ENCODE peak calls at places on chromosomes 2 and 18, in four cellular contexts. One of them, this sample, is unnamed.

GRCh38 chr2:168997794-168998193 is 33.3 kb downstream of the ABCB11 start:
- DNase-seq in stimulated activated CD4-positive, alpha-beta T cell treated with anti-CD3 and anti-CD28 coated beads, Interleukin-15, amount 100 ng/mL, for 1 hour: no peak
- DNase-seq in NCI-H748 treated with DMSO at 0.1 percent for 48 hours: no peak
- DNase-seq in A549: no peak
- DNase-seq in this sample: no peak

GRCh38 chr2:156181208-156181607 is 151.3 kb downstream of the NR4A2 start:
- DNase-seq in NCI-H748 treated with DMSO at 0.1 percent for 48 hours: peak
- DNase-seq in A549: no peak
- DNase-seq in stimulated activated CD4-positive, alpha-beta T cell treated with anti-CD3 and anti-CD28 coated beads, Interleukin-15, amount 100 ng/mL, for 1 hour: no peak
- DNase-seq in this sample: no peak

GRCh38 chr18:39846277-39846676 is 2108.8 kb upstream of the PIK3C3 start:
- DNase-seq in NCI-H748 treated with DMSO at 0.1 percent for 48 hours: no peak
- DNase-seq in stimulated activated CD4-positive, alpha-beta T cell treated with anti-CD3 and anti-CD28 coated beads, Interleukin-15, amount 100 ng/mL, for 1 hour: no peak
- DNase-seq in A549: no peak
- DNase-seq in this sample: no peak

GRCh38 chr2:111697560-111697959 is 186.4 kb downstream of the ANAPC1 start:
- DNase-seq in NCI-H748 treated with DMSO at 0.1 percent for 48 hours: no peak
- DNase-seq in stimulated activated CD4-positive, alpha-beta T cell treated with anti-CD3 and anti-CD28 coated beads, Interleukin-15, amount 100 ng/mL, for 1 hour: no peak
- DNase-seq in A549: no peak
- DNase-seq in this sample: no peak

GRCh38 chr2:237923507-237924163 is 43.2 kb upstream of the UBE2F start:
- DNase-seq in A549: peak
- DNase-seq in stimulated activated CD4-positive, alpha-beta T cell treated with anti-CD3 and anti-CD28 coated beads, Interleukin-15, amount 100 ng/mL, for 1 hour: peak
- DNase-seq in NCI-H748 treated with DMSO at 0.1 percent for 48 hours: no peak
- DNase-seq in this sample: peak

GRCh38 chr2:179302764-179303561 is 38.3 kb upstream of the SESTD1 start:
- DNase-seq in A549: no peak
- DNase-seq in NCI-H748 treated with DMSO at 0.1 percent for 48 hours: no peak
- DNase-seq in stimulated activated CD4-positive, alpha-beta T cell treated with anti-CD3 and anti-CD28 coated beads, Interleukin-15, amount 100 ng/mL, for 1 hour: no peak
- DNase-seq in this sample: no peak

GRCh38 chr2:144938308-144938709 is 418.4 kb upstream of the ZEB2 start:
- DNase-seq in NCI-H748 treated with DMSO at 0.1 percent for 48 hours: no peak
- DNase-seq in A549: no peak
- DNase-seq in stimulated activated CD4-positive, alpha-beta T cell treated with anti-CD3 and anti-CD28 coated beads, Interleukin-15, amount 100 ng/mL, for 1 hour: no peak
- DNase-seq in this sample: no peak

GRCh38 chr2:58539973-58540372 is 298.8 kb upstream of the FANCL start:
- DNase-seq in A549: no peak
- DNase-seq in NCI-H748 treated with DMSO at 0.1 percent for 48 hours: peak
- DNase-seq in stimulated activated CD4-positive, alpha-beta T cell treated with anti-CD3 and anti-CD28 coated beads, Interleukin-15, amount 100 ng/mL, for 1 hour: no peak
- DNase-seq in this sample: no peak

GRCh38 chr2:191626497-191627151 is 51.3 kb upstream of the NABP1 start:
- DNase-seq in stimulated activated CD4-positive, alpha-beta T cell treated with anti-CD3 and anti-CD28 coated beads, Interleukin-15, amount 100 ng/mL, for 1 hour: no peak
- DNase-seq in A549: no peak
- DNase-seq in NCI-H748 treated with DMSO at 0.1 percent for 48 hours: no peak
- DNase-seq in this sample: no peak

GRCh38 chr2:26229595-26229994 is 14.8 kb downstream of the HADHA start:
- DNase-seq in A549: no peak
- DNase-seq in NCI-H748 treated with DMSO at 0.1 percent for 48 hours: no peak
- DNase-seq in stimulated activated CD4-positive, alpha-beta T cell treated with anti-CD3 and anti-CD28 coated beads, Interleukin-15, amount 100 ng/mL, for 1 hour: no peak
- DNase-seq in this sample: no peak

GRCh38 chr2:120861576-120862191 is 126.0 kb downstream of the GLI2 start:
- DNase-seq in stimulated activated CD4-positive, alpha-beta T cell treated with anti-CD3 and anti-CD28 coated beads, Interleukin-15, amount 100 ng/mL, for 1 hour: no peak
- DNase-seq in A549: no peak
- DNase-seq in NCI-H748 treated with DMSO at 0.1 percent for 48 hours: no peak
- DNase-seq in this sample: no peak

GRCh38 chr2:148000095-148000494 is 20.4 kb downstream of the ORC4 start:
- DNase-seq in stimulated activated CD4-positive, alpha-beta T cell treated with anti-CD3 and anti-CD28 coated beads, Interleukin-15, amount 100 ng/mL, for 1 hour: no peak
- DNase-seq in NCI-H748 treated with DMSO at 0.1 percent for 48 hours: no peak
- DNase-seq in A549: no peak
- DNase-seq in this sample: no peak

This sample was measured in stimulated activated CD8-positive, alpha-beta memory T cell treated with anti-CD3 and anti-CD28 coated beads, Interleukin-4, amount 100 ng/mL, for 4 hours.